ENCODE peak calls at places on chromosomes 6 and 20, in ten cellular contexts. M, Y, H, B, K, S, R, G, T and X are unnamed samples.

GRCh38 chr20:48298851-48299484 is 513.7 kb upstream of the SULF2 start:
- DNase-seq in B (no peak), T (no peak), S (no peak), G (no peak), K (no peak), H (peak; percentile 43), R (peak; percentile 96), Y (no peak), M (no peak), X (no peak)

GRCh38 chr6:151239603-151240035 is at the start of gene AKAP12:
- DNase-seq in B (peak; percentile 77), K (peak; percentile 78), G (no peak), T (peak; percentile 41), R (no peak), S (peak; percentile 89), H (peak; percentile 68), M (peak; percentile 86), Y (no peak), X (no peak)

GRCh38 chr6:76771076-76771634 is 692.1 kb downstream of the HTR1B start:
- DNase-seq in S (no peak), G (no peak), M (no peak), K (no peak), T (peak; percentile 41), H (no peak), B (no peak), R (peak; percentile 91), Y (peak; percentile 34), X (no peak)

GRCh38 chr20:10115021-10115420 is 80.2 kb downstream of the ANKEF1 start:
- DNase-seq in K (no peak), Y (no peak), R (no peak), M (no peak), T (no peak), S (no peak), H (no peak), G (no peak), B (no peak), X (no peak)

GRCh38 chr20:54078296-54078695 is 7.9 kb upstream of the BCAS1 start:
- DNase-seq in G (peak; percentile 26), Y (no peak), K (no peak), M (no peak), H (no peak), B (no peak), T (no peak), S (no peak), R (no peak), X (no peak)

GRCh38 chr6:90079555-90080490 is 185.6 kb downstream of the GJA10 start:
- DNase-seq in R (no peak), H (no peak), B (no peak), G (peak; percentile 26), K (no peak), M (no peak), S (no peak), T (no peak), Y (no peak), X (no peak)

GRCh38 chr6:100730581-100730980 is 150.5 kb downstream of the ASCC3 start:
- DNase-seq in G (peak; percentile 6), M (no peak), S (no peak), H (no peak), T (no peak), K (no peak), B (no peak), Y (no peak), R (no peak), X (no peak)

GRCh38 chr6:127980996-127981395 is 80.1 kb upstream of the THEMIS start:
- DNase-seq in G (no peak), Y (no peak), K (no peak), B (no peak), T (no peak), H (no peak), M (no peak), R (no peak), S (no peak), X (no peak)

GRCh38 chr6:93794161-93794560 is 374.8 kb upstream of the EPHA7 start:
- DNase-seq in G (no peak), R (no peak), Y (no peak), K (no peak), B (no peak), M (no peak), T (no peak), S (no peak), H (no peak), X (no peak)

GRCh38 chr6:163929538-163929937 is 515.0 kb downstream of the QKI start:
- DNase-seq in S (no peak), Y (no peak), H (no peak), K (no peak), B (no peak), R (no peak), T (no peak), M (no peak), G (no peak), X (no peak)

DNA sequence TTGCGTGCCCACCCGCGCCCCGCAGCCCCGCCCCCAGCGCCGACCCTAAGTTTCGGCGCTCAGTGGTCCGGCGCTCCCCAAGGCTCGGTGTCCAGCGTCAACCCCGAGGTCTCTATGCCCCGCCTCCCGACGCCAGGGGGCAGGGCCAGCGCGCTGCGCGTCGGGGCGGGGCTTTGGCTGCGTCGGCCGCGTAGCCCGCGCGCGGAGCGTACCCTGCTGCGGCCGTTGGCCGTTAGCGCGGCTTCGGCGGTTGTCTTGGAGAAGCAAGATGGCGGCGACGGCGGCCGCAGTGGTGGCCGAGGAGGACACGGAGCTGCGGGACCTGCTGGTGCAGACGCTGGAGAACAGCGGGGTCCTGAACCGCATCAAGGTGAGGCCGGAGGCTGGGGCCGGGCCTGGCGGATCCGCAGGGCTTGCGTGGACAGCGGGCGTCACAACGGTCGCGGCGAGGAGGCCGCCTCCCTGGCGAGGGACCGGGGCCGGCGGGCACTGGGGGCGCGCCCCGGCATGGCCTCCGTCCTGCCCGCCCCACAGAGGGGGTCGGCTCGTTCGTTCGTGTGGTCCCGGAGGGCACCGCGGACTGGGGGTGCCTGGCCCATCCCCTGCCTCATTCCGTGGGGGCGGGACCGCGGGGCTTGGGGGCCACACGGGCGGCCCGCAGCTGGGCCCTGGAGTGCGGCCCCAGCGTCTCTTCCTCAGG is at the start of gene CEP43:
- DNase-seq in M (peak; percentile 97), B (peak; percentile 97), Y (peak; percentile 94), G (peak; percentile 96), H (peak; percentile 95), S (peak; percentile 97), R (peak; percentile 98), K (peak; percentile 95), T (peak; percentile 96), X (peak; percentile 96)
- TF ChIP-seq POLR2A in M (no peak), B (no peak), Y (no peak), G (peak; percentile 33), H (peak; percentile 22), S (no peak), R (peak; percentile 61), K (peak; percentile 84), T (no peak), X (peak; percentile 83)

GRCh38 chr6:79070206-79070825 is 7.7 kb downstream of the PHIP start:
- DNase-seq in T (no peak), R (peak; percentile 30), K (no peak), H (no peak), Y (no peak), S (no peak), G (no peak), M (no peak), B (no peak), X (no peak)
- TF ChIP-seq POLR2A in T (no peak), R (no peak), K (no peak), H (no peak), Y (no peak), S (no peak), G (no peak), M (no peak), B (no peak), X (no peak)

GRCh38 chr6:139369068-139369467 is 5.4 kb downstream of the CITED2 start:
- DNase-seq in G (no peak), K (no peak), S (no peak), Y (no peak), R (peak; percentile 12), H (no peak), M (no peak), T (no peak), B (no peak), X (no peak)

GRCh38 chr6:139370707-139371345 is 3.6 kb downstream of the CITED2 start:
- DNase-seq in T (no peak), K (no peak), S (no peak), Y (no peak), B (no peak), M (no peak), H (no peak), R (no peak), G (peak; percentile 16), X (peak; percentile 43)

GRCh38 chr6:139369568-139370046 is 4.8 kb downstream of the CITED2 start:
- DNase-seq in H (no peak), K (no peak), Y (no peak), T (no peak), G (peak; percentile 84), R (peak; percentile 68), M (no peak), B (no peak), S (no peak), X (peak; percentile 85)

GRCh38 chr6:139371421-139372253 is 2.8 kb downstream of the CITED2 start:
- DNase-seq in T (no peak), Y (no peak), H (no peak), M (no peak), B (no peak), S (no peak), K (no peak), G (no peak), R (peak; percentile 27), X (peak; percentile 56)

GRCh38 chr6:139370047-139370706 is 4.3 kb downstream of the CITED2 start:
- DNase-seq in R (no peak), S (no peak), K (no peak), G (peak; percentile 84), B (no peak), H (no peak), Y (no peak), T (no peak), M (no peak), X (peak; percentile 72)
- TF ChIP-seq POLR2A in R (no peak), S (no peak), K (no peak), G (no peak), B (no peak), H (no peak), Y (no peak), T (no peak), M (no peak), X (no peak)

GRCh38 chr6:32108727-32109113 is 418 bp downstream of the TNXB start:
- DNase-seq in K (no peak), G (no peak), R (no peak), T (no peak), S (no peak), H (no peak), M (no peak), B (no peak), Y (no peak), X (no peak)

GRCh38 chr6:32108094-32108627 is 977 bp downstream of the TNXB start:
- DNase-seq in R (no peak), Y (peak; percentile 56), K (no peak), B (peak; percentile 78), T (peak; percentile 83), M (peak; percentile 94), G (no peak), S (peak; percentile 87), H (peak; percentile 85), X (peak; percentile 53)

GRCh38 chr6:32109765-32110160 is 625 bp upstream of the TNXB start:
- DNase-seq in H (no peak), K (no peak), Y (no peak), T (no peak), M (no peak), B (no peak), R (no peak), G (no peak), S (no peak), X (no peak)

GRCh38 chr6:32110632-32111031 is 1.5 kb upstream of the TNXB start:
- DNase-seq in K (no peak), H (peak; percentile 55), M (no peak), B (peak; percentile 52), Y (peak; percentile 66), T (peak; percentile 58), G (no peak), S (peak; percentile 78), R (no peak), X (no peak)

GRCh38 chr6:32109114-32109764 is at the start of gene TNXB:
- DNase-seq in T (peak; percentile 64), H (peak; percentile 74), R (no peak), S (no peak), B (peak; percentile 50), Y (no peak), G (peak; percentile 37), M (peak; percentile 91), K (no peak), X (peak; percentile 28)
- TF ChIP-seq POLR2A in T (no peak), H (peak; percentile 31), R (no peak), S (no peak), B (no peak), Y (no peak), G (no peak), M (no peak), K (no peak), X (peak; percentile 63)